ENCODE peak calls at places on chromosomes 6 and 20, in eight cellular contexts. One of them, this sample, is unnamed.

GRCh38 chr20:50455656-50456451 is 54.3 kb upstream of the PTPN1 start:
- DNase-seq in AG10803: no peak
- DNase-seq in A549: no peak
- DNase-seq in HTR-8/SVneo: no peak
- DNase-seq in HS-27A: no peak
- DNase-seq in mucosa of gallbladder: no peak
- DNase-seq in non-pigmented ciliary epithelial cell: no peak
- DNase-seq in T-helper 2 cell: no peak
- DNase-seq in this sample: no peak

GRCh38 chr6:29011276-29011734 is 6.2 kb upstream of the ZNF311 start:
- DNase-seq in non-pigmented ciliary epithelial cell: peak
- DNase-seq in T-helper 2 cell: no peak
- DNase-seq in HS-27A: no peak
- DNase-seq in HTR-8/SVneo: peak
- DNase-seq in A549: peak
- DNase-seq in mucosa of gallbladder: peak
- DNase-seq in AG10803: peak
- DNase-seq in this sample: peak

GRCh38 chr20:3727333-3728035 is 5.0 kb upstream of the HSPA12B start:
- DNase-seq in HS-27A: no peak
- DNase-seq in mucosa of gallbladder: no peak
- DNase-seq in A549: no peak
- DNase-seq in non-pigmented ciliary epithelial cell: no peak
- DNase-seq in AG10803: peak
- DNase-seq in HTR-8/SVneo: peak
- DNase-seq in T-helper 2 cell: no peak
- DNase-seq in this sample: no peak

GRCh38 chr20:58611236-58612020 is 39.7 kb upstream of the STX16 start:
- DNase-seq in AG10803: no peak
- DNase-seq in HS-27A: no peak
- DNase-seq in non-pigmented ciliary epithelial cell: no peak
- DNase-seq in T-helper 2 cell: no peak
- DNase-seq in A549: no peak
- DNase-seq in HTR-8/SVneo: no peak
- DNase-seq in mucosa of gallbladder: no peak
- DNase-seq in this sample: no peak

GRCh38 chr20:23613676-23614075 is 8.0 kb upstream of the CST9 start:
- DNase-seq in HS-27A: no peak
- DNase-seq in non-pigmented ciliary epithelial cell: no peak
- DNase-seq in T-helper 2 cell: no peak
- DNase-seq in mucosa of gallbladder: no peak
- DNase-seq in AG10803: no peak
- DNase-seq in HTR-8/SVneo: no peak
- DNase-seq in A549: no peak
- DNase-seq in this sample: no peak

GRCh38 chr20:58661298-58662141 is 10.4 kb downstream of the STX16 start:
- DNase-seq in non-pigmented ciliary epithelial cell: no peak
- DNase-seq in mucosa of gallbladder: no peak
- DNase-seq in AG10803: no peak
- DNase-seq in HTR-8/SVneo: no peak
- DNase-seq in HS-27A: no peak
- DNase-seq in A549: no peak
- DNase-seq in T-helper 2 cell: no peak
- DNase-seq in this sample: no peak

GRCh38 chr6:56527934-56528333 is 114.8 kb downstream of the DST start:
- DNase-seq in HS-27A: no peak
- DNase-seq in A549: no peak
- DNase-seq in non-pigmented ciliary epithelial cell: no peak
- DNase-seq in HTR-8/SVneo: no peak
- DNase-seq in T-helper 2 cell: no peak
- DNase-seq in AG10803: no peak
- DNase-seq in mucosa of gallbladder: no peak
- DNase-seq in this sample: no peak

GRCh38 chr6:98648211-98648914 is 186.0 kb upstream of the POU3F2 start:
- DNase-seq in A549: no peak
- DNase-seq in T-helper 2 cell: no peak
- DNase-seq in HTR-8/SVneo: no peak
- DNase-seq in non-pigmented ciliary epithelial cell: no peak
- DNase-seq in mucosa of gallbladder: no peak
- DNase-seq in AG10803: no peak
- DNase-seq in HS-27A: no peak
- DNase-seq in this sample: no peak

GRCh38 chr20:37850724-37851123 is 52.2 kb upstream of the VSTM2L start:
- DNase-seq in A549: no peak
- DNase-seq in AG10803: no peak
- DNase-seq in T-helper 2 cell: no peak
- DNase-seq in mucosa of gallbladder: no peak
- DNase-seq in non-pigmented ciliary epithelial cell: peak
- DNase-seq in HTR-8/SVneo: no peak
- DNase-seq in HS-27A: no peak
- DNase-seq in this sample: no peak

GRCh38 chr6:4714961-4715501 is 61.2 kb upstream of the CDYL start:
- DNase-seq in T-helper 2 cell: no peak
- DNase-seq in HS-27A: no peak
- DNase-seq in HTR-8/SVneo: no peak
- DNase-seq in mucosa of gallbladder: no peak
- DNase-seq in A549: no peak
- DNase-seq in AG10803: no peak
- DNase-seq in non-pigmented ciliary epithelial cell: no peak
- DNase-seq in this sample: no peak

GRCh38 chr20:62977613-62978558 is 25.4 kb downstream of the SLC17A9 start:
- DNase-seq in A549: peak
- DNase-seq in HS-27A: no peak
- DNase-seq in mucosa of gallbladder: no peak
- DNase-seq in non-pigmented ciliary epithelial cell: no peak
- DNase-seq in T-helper 2 cell: peak
- DNase-seq in AG10803: no peak
- DNase-seq in HTR-8/SVneo: no peak
- DNase-seq in this sample: no peak

GRCh38 chr6:79621579-79621978 is 9.6 kb upstream of the SH3BGRL2 start:
- DNase-seq in HTR-8/SVneo: no peak
- DNase-seq in non-pigmented ciliary epithelial cell: no peak
- DNase-seq in AG10803: no peak
- DNase-seq in mucosa of gallbladder: no peak
- DNase-seq in T-helper 2 cell: no peak
- DNase-seq in A549: no peak
- DNase-seq in HS-27A: no peak
- DNase-seq in this sample: no peak

GRCh38 chr20:13220194-13220856 is 749 bp upstream of the ISM1 start:
- DNase-seq in non-pigmented ciliary epithelial cell: no peak
- DNase-seq in mucosa of gallbladder: peak
- DNase-seq in A549: peak
- DNase-seq in HS-27A: no peak
- DNase-seq in AG10803: peak
- DNase-seq in HTR-8/SVneo: no peak
- DNase-seq in T-helper 2 cell: no peak
- DNase-seq in this sample: no peak

GRCh38 chr6:139655783-139656705 is 281.6 kb upstream of the CITED2 start:
- DNase-seq in HTR-8/SVneo: no peak
- DNase-seq in HS-27A: no peak
- DNase-seq in T-helper 2 cell: no peak
- DNase-seq in non-pigmented ciliary epithelial cell: no peak
- DNase-seq in mucosa of gallbladder: peak
- DNase-seq in A549: peak
- DNase-seq in AG10803: no peak
- DNase-seq in this sample: no peak

GRCh38 chr6:136641166-136641565 is 90.9 kb upstream of the MAP7 start:
- DNase-seq in HS-27A: no peak
- DNase-seq in A549: no peak
- DNase-seq in HTR-8/SVneo: no peak
- DNase-seq in AG10803: peak
- DNase-seq in T-helper 2 cell: no peak
- DNase-seq in non-pigmented ciliary epithelial cell: no peak
- DNase-seq in mucosa of gallbladder: no peak
- DNase-seq in this sample: no peak